ENCODE peak calls at places on chromosomes 4 and X, in nine cellular contexts. One of them, this sample, is unnamed.

GRCh38 chrX:46860536-46860935 is 23.7 kb downstream of the RP2 start:
- DNase-seq in GDM1: no peak
- DNase-seq in amniotic stem cell: no peak
- DNase-seq in NCI-H446 treated with DMSO at 0.1 percent for 48 hours: no peak
- DNase-seq in SK-N-SH: no peak
- DNase-seq in NCI-H748 treated with DMSO at 0.1 percent for 48 hours: peak
- DNase-seq in HCT116: no peak
- DNase-seq in stimulated activated CD4-positive, alpha-beta T cell treated with anti-CD3 and anti-CD28 coated beads, Interleukin-2, amount 100 ng/mL, for 48 hours: no peak
- DNase-seq in Ammon's horn: no peak
- DNase-seq in this sample: no peak

GRCh38 chr4:167339781-167340180 is 105.5 kb upstream of the SPOCK3 start:
- DNase-seq in GDM1: no peak
- DNase-seq in amniotic stem cell: peak
- DNase-seq in NCI-H446 treated with DMSO at 0.1 percent for 48 hours: no peak
- DNase-seq in SK-N-SH: no peak
- DNase-seq in NCI-H748 treated with DMSO at 0.1 percent for 48 hours: no peak
- DNase-seq in HCT116: no peak
- DNase-seq in stimulated activated CD4-positive, alpha-beta T cell treated with anti-CD3 and anti-CD28 coated beads, Interleukin-2, amount 100 ng/mL, for 48 hours: no peak
- DNase-seq in Ammon's horn: no peak
- DNase-seq in this sample: no peak

GRCh38 chr4:79935264-79935663 is 137.8 kb downstream of the ANTXR2 start:
- DNase-seq in GDM1: no peak
- DNase-seq in amniotic stem cell: no peak
- DNase-seq in NCI-H446 treated with DMSO at 0.1 percent for 48 hours: no peak
- DNase-seq in SK-N-SH: no peak
- DNase-seq in NCI-H748 treated with DMSO at 0.1 percent for 48 hours: no peak
- DNase-seq in HCT116: no peak
- DNase-seq in stimulated activated CD4-positive, alpha-beta T cell treated with anti-CD3 and anti-CD28 coated beads, Interleukin-2, amount 100 ng/mL, for 48 hours: no peak
- DNase-seq in Ammon's horn: no peak
- DNase-seq in this sample: no peak

GRCh38 chrX:112867570-112867969 is 26.9 kb upstream of the AMOT start:
- DNase-seq in GDM1: no peak
- DNase-seq in amniotic stem cell: no peak
- DNase-seq in NCI-H446 treated with DMSO at 0.1 percent for 48 hours: no peak
- DNase-seq in SK-N-SH: no peak
- DNase-seq in NCI-H748 treated with DMSO at 0.1 percent for 48 hours: no peak
- DNase-seq in HCT116: peak
- DNase-seq in stimulated activated CD4-positive, alpha-beta T cell treated with anti-CD3 and anti-CD28 coated beads, Interleukin-2, amount 100 ng/mL, for 48 hours: no peak
- DNase-seq in Ammon's horn: no peak
- DNase-seq in this sample: no peak

GRCh38 chr4:112170451-112170993 is 25.3 kb downstream of the FAM241A start:
- DNase-seq in GDM1: no peak
- DNase-seq in amniotic stem cell: peak
- DNase-seq in NCI-H446 treated with DMSO at 0.1 percent for 48 hours: no peak
- DNase-seq in SK-N-SH: no peak
- DNase-seq in NCI-H748 treated with DMSO at 0.1 percent for 48 hours: no peak
- DNase-seq in HCT116: peak
- DNase-seq in stimulated activated CD4-positive, alpha-beta T cell treated with anti-CD3 and anti-CD28 coated beads, Interleukin-2, amount 100 ng/mL, for 48 hours: no peak
- DNase-seq in Ammon's horn: no peak
- DNase-seq in this sample: no peak

GRCh38 chr4:138190452-138190858 is 51.7 kb downstream of the SLC7A11 start:
- DNase-seq in GDM1: peak
- DNase-seq in amniotic stem cell: no peak
- DNase-seq in NCI-H446 treated with DMSO at 0.1 percent for 48 hours: no peak
- DNase-seq in SK-N-SH: no peak
- DNase-seq in NCI-H748 treated with DMSO at 0.1 percent for 48 hours: no peak
- DNase-seq in HCT116: no peak
- DNase-seq in stimulated activated CD4-positive, alpha-beta T cell treated with anti-CD3 and anti-CD28 coated beads, Interleukin-2, amount 100 ng/mL, for 48 hours: no peak
- DNase-seq in Ammon's horn: no peak
- DNase-seq in this sample: no peak

GRCh38 chrX:52346462-52347165 is 22.2 kb upstream of the XAGE2 start:
- DNase-seq in GDM1: no peak
- DNase-seq in amniotic stem cell: no peak
- DNase-seq in NCI-H446 treated with DMSO at 0.1 percent for 48 hours: no peak
- DNase-seq in SK-N-SH: no peak
- DNase-seq in NCI-H748 treated with DMSO at 0.1 percent for 48 hours: no peak
- DNase-seq in HCT116: peak
- DNase-seq in stimulated activated CD4-positive, alpha-beta T cell treated with anti-CD3 and anti-CD28 coated beads, Interleukin-2, amount 100 ng/mL, for 48 hours: peak
- DNase-seq in Ammon's horn: no peak
- DNase-seq in this sample: no peak

GRCh38 chr4:78395642-78396041 is 155.9 kb upstream of the ANXA3 start:
- DNase-seq in GDM1: no peak
- DNase-seq in amniotic stem cell: no peak
- DNase-seq in NCI-H446 treated with DMSO at 0.1 percent for 48 hours: no peak
- DNase-seq in SK-N-SH: no peak
- DNase-seq in NCI-H748 treated with DMSO at 0.1 percent for 48 hours: no peak
- DNase-seq in HCT116: no peak
- DNase-seq in stimulated activated CD4-positive, alpha-beta T cell treated with anti-CD3 and anti-CD28 coated beads, Interleukin-2, amount 100 ng/mL, for 48 hours: no peak
- DNase-seq in Ammon's horn: no peak
- DNase-seq in this sample: no peak

GRCh38 chr4:52991452-52991851 is 129.3 kb downstream of the RASL11B start:
- DNase-seq in GDM1: no peak
- DNase-seq in amniotic stem cell: no peak
- DNase-seq in NCI-H446 treated with DMSO at 0.1 percent for 48 hours: no peak
- DNase-seq in SK-N-SH: no peak
- DNase-seq in NCI-H748 treated with DMSO at 0.1 percent for 48 hours: no peak
- DNase-seq in HCT116: no peak
- DNase-seq in stimulated activated CD4-positive, alpha-beta T cell treated with anti-CD3 and anti-CD28 coated beads, Interleukin-2, amount 100 ng/mL, for 48 hours: no peak
- DNase-seq in Ammon's horn: no peak
- DNase-seq in this sample: no peak

GRCh38 chr4:79476196-79476595 is 68.2 kb upstream of the GK2 start:
- DNase-seq in GDM1: no peak
- DNase-seq in amniotic stem cell: no peak
- DNase-seq in NCI-H446 treated with DMSO at 0.1 percent for 48 hours: no peak
- DNase-seq in SK-N-SH: no peak
- DNase-seq in NCI-H748 treated with DMSO at 0.1 percent for 48 hours: no peak
- DNase-seq in HCT116: no peak
- DNase-seq in stimulated activated CD4-positive, alpha-beta T cell treated with anti-CD3 and anti-CD28 coated beads, Interleukin-2, amount 100 ng/mL, for 48 hours: no peak
- DNase-seq in Ammon's horn: no peak
- DNase-seq in this sample: no peak

GRCh38 chr4:1309261-1310010 is 19.7 kb downstream of the MAEA start:
- DNase-seq in GDM1: no peak
- DNase-seq in amniotic stem cell: peak
- DNase-seq in NCI-H446 treated with DMSO at 0.1 percent for 48 hours: no peak
- DNase-seq in SK-N-SH: peak
- DNase-seq in NCI-H748 treated with DMSO at 0.1 percent for 48 hours: no peak
- DNase-seq in HCT116: no peak
- DNase-seq in stimulated activated CD4-positive, alpha-beta T cell treated with anti-CD3 and anti-CD28 coated beads, Interleukin-2, amount 100 ng/mL, for 48 hours: no peak
- DNase-seq in Ammon's horn: peak
- DNase-seq in this sample: peak

GRCh38 chr4:530017-530781 is 31.2 kb downstream of the PIGG start:
- DNase-seq in GDM1: no peak
- DNase-seq in amniotic stem cell: no peak
- DNase-seq in NCI-H446 treated with DMSO at 0.1 percent for 48 hours: no peak
- DNase-seq in SK-N-SH: no peak
- DNase-seq in NCI-H748 treated with DMSO at 0.1 percent for 48 hours: no peak
- DNase-seq in HCT116: no peak
- DNase-seq in stimulated activated CD4-positive, alpha-beta T cell treated with anti-CD3 and anti-CD28 coated beads, Interleukin-2, amount 100 ng/mL, for 48 hours: no peak
- DNase-seq in Ammon's horn: no peak
- DNase-seq in this sample: no peak

GRCh38 chr4:101252721-101253120 is 94.6 kb downstream of the PPP3CA start:
- DNase-seq in GDM1: no peak
- DNase-seq in amniotic stem cell: no peak
- DNase-seq in NCI-H446 treated with DMSO at 0.1 percent for 48 hours: no peak
- DNase-seq in SK-N-SH: no peak
- DNase-seq in NCI-H748 treated with DMSO at 0.1 percent for 48 hours: no peak
- DNase-seq in HCT116: no peak
- DNase-seq in stimulated activated CD4-positive, alpha-beta T cell treated with anti-CD3 and anti-CD28 coated beads, Interleukin-2, amount 100 ng/mL, for 48 hours: no peak
- DNase-seq in Ammon's horn: no peak
- DNase-seq in this sample: no peak

GRCh38 chr4:37392540-37393255 is 148.2 kb downstream of the NWD2 start:
- DNase-seq in GDM1: no peak
- DNase-seq in amniotic stem cell: no peak
- DNase-seq in NCI-H446 treated with DMSO at 0.1 percent for 48 hours: peak
- DNase-seq in SK-N-SH: no peak
- DNase-seq in NCI-H748 treated with DMSO at 0.1 percent for 48 hours: no peak
- DNase-seq in HCT116: peak
- DNase-seq in stimulated activated CD4-positive, alpha-beta T cell treated with anti-CD3 and anti-CD28 coated beads, Interleukin-2, amount 100 ng/mL, for 48 hours: no peak
- DNase-seq in Ammon's horn: peak
- DNase-seq in this sample: no peak

GRCh38 chrX:13094374-13094773 is 50.0 kb upstream of the FAM9C start:
- DNase-seq in GDM1: no peak
- DNase-seq in amniotic stem cell: no peak
- DNase-seq in NCI-H446 treated with DMSO at 0.1 percent for 48 hours: peak
- DNase-seq in SK-N-SH: no peak
- DNase-seq in NCI-H748 treated with DMSO at 0.1 percent for 48 hours: peak
- DNase-seq in HCT116: no peak
- DNase-seq in stimulated activated CD4-positive, alpha-beta T cell treated with anti-CD3 and anti-CD28 coated beads, Interleukin-2, amount 100 ng/mL, for 48 hours: no peak
- DNase-seq in Ammon's horn: no peak
- DNase-seq in this sample: no peak

GRCh38 chr4:88244821-88245579 is 39.4 kb downstream of the PPM1K start:
- DNase-seq in GDM1: no peak
- DNase-seq in amniotic stem cell: no peak
- DNase-seq in NCI-H446 treated with DMSO at 0.1 percent for 48 hours: no peak
- DNase-seq in SK-N-SH: no peak
- DNase-seq in NCI-H748 treated with DMSO at 0.1 percent for 48 hours: no peak
- DNase-seq in HCT116: no peak
- DNase-seq in stimulated activated CD4-positive, alpha-beta T cell treated with anti-CD3 and anti-CD28 coated beads, Interleukin-2, amount 100 ng/mL, for 48 hours: no peak
- DNase-seq in Ammon's horn: no peak
- DNase-seq in this sample: no peak

GRCh38 chr4:14582658-14583057 is 419.6 kb upstream of the CPEB2 start:
- DNase-seq in GDM1: no peak
- DNase-seq in amniotic stem cell: no peak
- DNase-seq in NCI-H446 treated with DMSO at 0.1 percent for 48 hours: no peak
- DNase-seq in SK-N-SH: no peak
- DNase-seq in NCI-H748 treated with DMSO at 0.1 percent for 48 hours: no peak
- DNase-seq in HCT116: no peak
- DNase-seq in stimulated activated CD4-positive, alpha-beta T cell treated with anti-CD3 and anti-CD28 coated beads, Interleukin-2, amount 100 ng/mL, for 48 hours: no peak
- DNase-seq in Ammon's horn: no peak
- DNase-seq in this sample: no peak

GRCh38 chrX:55815546-55815945 is 98.0 kb downstream of the RRAGB start:
- DNase-seq in GDM1: no peak
- DNase-seq in amniotic stem cell: no peak
- DNase-seq in NCI-H446 treated with DMSO at 0.1 percent for 48 hours: no peak
- DNase-seq in SK-N-SH: no peak
- DNase-seq in NCI-H748 treated with DMSO at 0.1 percent for 48 hours: no peak
- DNase-seq in HCT116: no peak
- DNase-seq in stimulated activated CD4-positive, alpha-beta T cell treated with anti-CD3 and anti-CD28 coated beads, Interleukin-2, amount 100 ng/mL, for 48 hours: no peak
- DNase-seq in Ammon's horn: no peak
- DNase-seq in this sample: no peak

GRCh38 chr4:96228463-96228862 is 388.6 kb downstream of the PDHA2 start:
- DNase-seq in GDM1: no peak
- DNase-seq in amniotic stem cell: no peak
- DNase-seq in NCI-H446 treated with DMSO at 0.1 percent for 48 hours: no peak
- DNase-seq in SK-N-SH: no peak
- DNase-seq in NCI-H748 treated with DMSO at 0.1 percent for 48 hours: no peak
- DNase-seq in HCT116: no peak
- DNase-seq in stimulated activated CD4-positive, alpha-beta T cell treated with anti-CD3 and anti-CD28 coated beads, Interleukin-2, amount 100 ng/mL, for 48 hours: no peak
- DNase-seq in Ammon's horn: no peak
- DNase-seq in this sample: no peak

This sample was measured in iPS DF 6.9.